ENCODE peak calls at places on chromosomes 12 and 14, in four cellular contexts. G is IMR-90, P is H1, L is K562. B is an unnamed sample.

GRCh38 chr14:35213869-35214387 is 78.3 kb upstream of the PSMA6 start:
- DNase-seq in P (no peak), L (no peak), G (peak; percentile 47), B (no peak)

GRCh38 chr12:108175310-108175709 is 46.2 kb downstream of the WSCD2 start:
- DNase-seq in G (no peak), P (no peak), L (no peak), B (no peak)

GRCh38 chr12:10310926-10311705 is 3.4 kb downstream of the KLRD1 start:
- DNase-seq in L (no peak), P (no peak), G (no peak), B (no peak)

GRCh38 chr12:77685112-77685511 is 145.6 kb upstream of the NAV3 start:
- DNase-seq in L (no peak), P (peak; percentile 52), G (peak; percentile 80), B (peak; percentile 7)

GRCh38 chr14:75282166-75282547 is 3.5 kb downstream of the FOS start:
- DNase-seq in L (no peak), G (peak; percentile 60), P (no peak), B (no peak)

GRCh38 chr12:110534811-110535210 is 32.7 kb downstream of the RAD9B start:
- DNase-seq in G (no peak), L (no peak), P (no peak), B (no peak)

GRCh38 chr12:42010715-42011114 is 134.0 kb downstream of the GXYLT1 start:
- DNase-seq in P (no peak), L (no peak), G (no peak), B (no peak)

GRCh38 chr12:132395908-132396305 is 66.5 kb upstream of the GALNT9 start:
- DNase-seq in P (peak; percentile 49), G (no peak), L (no peak), B (no peak)

GRCh38 chr12:53806689-53807088 is 54.9 kb upstream of the CISTR start:
- DNase-seq in L (no peak), P (no peak), G (peak; percentile 85), B (no peak)

GRCh38 chr12:57715786-57716185 is 21.9 kb downstream of the OS9 start:
- DNase-seq in L (no peak), P (peak; percentile 11), G (no peak), B (no peak)

GRCh38 chr12:64840949-64841717 is 16.7 kb downstream of the TBC1D30 start:
- DNase-seq in L (no peak), P (no peak), G (no peak), B (no peak)

GRCh38 chr12:83110424-83110823 is 423.7 kb downstream of the TMTC2 start:
- DNase-seq in G (no peak), P (no peak), L (no peak), B (no peak)

GRCh38 chr12:12024958-12025682 is 45.6 kb upstream of the BCL2L14 start:
- DNase-seq in P (peak; percentile 20), G (no peak), L (no peak), B (peak; percentile 93)

GRCh38 chr14:82431031-82431430 is 897.4 kb upstream of the SEL1L start:
- DNase-seq in P (no peak), L (no peak), G (no peak), B (no peak)

GRCh38 chr12:58148405-58148804 is 207.0 kb downstream of the ATP23 start:
- DNase-seq in P (no peak), G (peak; percentile 49), L (peak; percentile 16), B (no peak)

GRCh38 chr14:35482994-35483515 is 50.9 kb upstream of the INSM2 start:
- DNase-seq in L (no peak), P (no peak), G (no peak), B (no peak)

GRCh38 chr12:124544311-124544970 is 23.0 kb downstream of the NCOR2 start:
- DNase-seq in P (no peak), G (no peak), L (no peak), B (no peak)

GRCh38 chr14:86787782-86788181 is 1205.2 kb downstream of the GALC start:
- DNase-seq in P (no peak), G (peak; percentile 65), L (no peak), B (no peak)

GRCh38 chr12:39972119-39972518 is 133.8 kb downstream of the SLC2A13 start:
- DNase-seq in G (no peak), P (no peak), L (peak; percentile 11), B (no peak)

GRCh38 chr14:50607181-50607580 is 47.2 kb downstream of the ATL1 start:
- DNase-seq in P (no peak), G (peak; percentile 63), L (no peak), B (no peak)

GRCh38 chr14:63857467-63858030 is 4.7 kb downstream of the SYNE2 start:
- DNase-seq in G (no peak), P (no peak), L (no peak), B (no peak)

GRCh38 chr12:74415633-74416032 is 122.0 kb upstream of the ATXN7L3B start:
- DNase-seq in L (peak; percentile 15), G (peak; percentile 17), P (no peak), B (no peak)

GRCh38 chr12:122886851-122887816 is 8.8 kb downstream of the VPS37B start:
- DNase-seq in L (peak; percentile 57), P (no peak), G (peak; percentile 76), B (peak; percentile 84)

GRCh38 chr14:104424406-104425072 is 155.0 kb upstream of the C14orf180 start:
- DNase-seq in G (no peak), L (no peak), P (peak; percentile 43), B (no peak)

GRCh38 chr12:102406033-102406584 is 74.3 kb downstream of the IGF1 start:
- DNase-seq in P (no peak), G (peak; percentile 15), L (no peak), B (peak; percentile 77)

GRCh38 chr12:27462151-27462694 is 15.7 kb downstream of the SMCO2 start:
- DNase-seq in L (no peak), G (peak; percentile 87), P (no peak), B (no peak)

GRCh38 chr12:20410746-20411145 is 42.4 kb downstream of the PDE3A start:
- DNase-seq in L (no peak), G (no peak), P (no peak), B (no peak)

GRCh38 chr14:41609704-41610183 is 3.1 kb downstream of the LRFN5 start:
- DNase-seq in G (peak; percentile 58), P (peak; percentile 75), L (no peak), B (no peak)

DNA sequence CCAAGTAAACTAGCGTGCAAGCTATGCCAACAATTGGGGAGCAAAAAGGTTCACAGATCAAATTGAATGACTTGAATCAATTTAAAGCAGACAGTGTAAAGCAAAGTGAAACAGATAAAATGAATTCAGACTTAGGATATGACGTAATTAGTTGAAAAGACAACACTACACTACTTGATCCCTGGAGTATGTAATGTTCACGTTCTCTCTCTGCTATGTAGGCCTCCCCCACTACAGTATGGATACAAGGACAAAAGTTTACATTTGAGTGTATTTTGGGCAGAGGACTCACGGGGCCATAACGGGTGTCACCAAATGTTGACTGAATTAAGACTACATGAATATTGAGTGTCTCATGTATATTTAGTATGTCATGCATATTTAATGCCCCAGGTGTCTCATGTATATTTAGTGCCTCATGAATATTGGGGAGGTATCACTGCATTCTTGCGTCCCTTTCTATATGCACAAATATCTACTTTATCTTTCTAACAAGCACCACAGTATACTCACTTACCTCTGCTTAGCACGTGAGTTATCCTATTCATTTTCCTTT is 44.5 kb downstream of the RERGL start:
- DNase-seq in G (no peak), L (peak; percentile 5), P (no peak), B (no peak)
- TF ChIP-seq CHD1 in G (no peak), L (no peak), P (no peak), B (no peak)

GRCh38 chr14:69318901-69319475 is 59.0 kb downstream of the GALNT16 start:
- DNase-seq in P (peak; percentile 35), L (no peak), G (no peak), B (no peak)
- H3K4me2 ChIP-seq in P (no peak overlapping the region), L (no peak overlapping the region), G (no peak overlapping the region), B (no peak overlapping the region)

GRCh38 chr14:92718659-92719058 is 29.8 kb downstream of the LGMN start:
- DNase-seq in L (no peak), P (no peak), G (peak; percentile 37), B (no peak)

GRCh38 chr14:92719890-92720323 is 28.5 kb downstream of the LGMN start:
- DNase-seq in G (no peak), P (no peak), L (no peak), B (no peak)

GRCh38 chr14:92717571-92718042 is 30.8 kb downstream of the LGMN start:
- DNase-seq in G (no peak), L (no peak), P (no peak), B (no peak)

GRCh38 chr14:92716131-92716530 is 32.3 kb downstream of the LGMN start:
- DNase-seq in P (no peak), L (no peak), G (no peak), B (no peak)

DNA sequence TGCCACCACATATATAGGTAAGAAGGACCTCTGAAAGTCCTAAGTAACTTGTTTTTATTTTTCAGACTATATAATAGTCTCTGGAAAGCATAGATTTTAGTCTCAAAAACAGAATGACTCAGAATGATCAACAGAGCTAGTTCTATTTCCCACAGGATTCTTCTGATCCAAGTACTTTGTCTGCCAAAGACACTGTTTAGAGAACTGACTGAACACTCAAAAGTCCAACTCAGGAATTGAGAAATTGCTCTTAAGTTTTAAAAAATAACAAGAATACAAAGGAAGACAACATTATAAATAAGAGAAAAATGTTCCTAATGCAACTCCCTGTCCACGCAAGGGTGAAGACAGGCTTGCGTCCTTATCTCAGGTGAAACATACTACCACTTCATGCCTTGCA is 29.0 kb downstream of the LGMN start:
- DNase-seq in P (no peak), L (no peak), G (peak; percentile 57), B (no peak)
- TF ChIP-seq CHD1 in P (no peak), L (no peak), G (no peak), B (no peak)

DNA sequence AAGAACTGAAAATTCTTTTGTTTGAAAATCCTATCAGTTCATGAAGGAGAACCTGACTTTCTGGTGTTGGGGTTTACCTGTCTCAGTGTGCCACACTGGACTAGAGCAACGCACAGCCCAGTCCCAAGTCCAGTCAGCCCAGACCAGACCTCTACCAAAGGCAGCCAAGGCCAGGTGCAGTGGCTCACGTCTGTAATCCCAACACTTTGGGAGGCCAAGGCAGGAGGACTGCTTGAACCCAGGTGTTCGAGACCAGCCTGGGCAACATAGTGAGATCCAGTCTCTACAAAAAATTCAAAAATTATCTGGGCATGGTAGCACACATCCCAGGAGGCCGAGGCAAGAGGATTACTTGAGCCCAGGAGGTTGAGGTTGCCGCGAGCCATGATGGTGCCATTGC is 4.6 kb downstream of the CCDC85C start:
- DNase-seq in P (no peak), G (no peak), L (no peak), B (no peak)
- H3K4me2 ChIP-seq in P (no peak overlapping the region), G (no peak overlapping the region), L (no peak overlapping the region), B (no peak overlapping the region)

DNA sequence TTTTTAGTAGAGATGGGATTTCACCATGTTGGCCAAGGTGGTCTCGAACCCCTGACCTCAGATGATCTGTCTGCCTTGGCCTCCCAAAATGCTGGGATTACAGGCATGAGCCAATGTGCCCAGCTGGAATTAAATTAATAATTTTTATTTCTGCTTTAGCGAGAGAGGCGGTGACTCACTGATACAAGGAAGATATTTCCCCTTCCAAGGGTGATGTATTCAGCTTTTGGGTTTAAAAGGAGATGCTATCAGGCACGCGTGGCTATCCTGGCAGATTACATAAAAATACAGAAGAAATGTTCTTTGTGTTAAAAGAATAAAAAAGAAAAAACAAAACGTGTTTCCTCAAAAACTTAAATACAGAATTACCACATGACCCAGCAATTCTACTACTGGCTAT is 12.4 kb upstream of the P2RX7 start:
- DNase-seq in L (no peak), G (no peak), P (no peak), B (no peak)
- TF ChIP-seq CHD1 in L (no peak), G (no peak), P (no peak), B (no peak)